ENCODE peak calls at places on chromosomes 7 and 10, in eight cellular contexts. V, E, I, H, Z, L, G and D are unnamed samples.

GRCh38 chr7:130154501-130155317 is 50.5 kb downstream of the TMEM209 start:
- DNase-seq in V (no peak), E (no peak), I (no peak), H (no peak), Z (no peak), L (no peak), G (no peak), D (no peak)

GRCh38 chr7:140542226-140542625 is 62.9 kb upstream of the MKRN1 start:
- DNase-seq in V (no peak), E (no peak), I (no peak), H (no peak), Z (peak), L (no peak), G (no peak), D (no peak)

GRCh38 chr10:132066812-132067211 is 1.1 kb downstream of the JAKMIP3 start:
- DNase-seq in V (no peak), E (no peak), I (no peak), H (no peak), Z (no peak), L (no peak), G (no peak), D (no peak)

GRCh38 chr7:139647812-139648616 is 124.5 kb downstream of the CLEC2L start:
- DNase-seq in V (no peak), E (no peak), I (no peak), H (no peak), Z (peak), L (no peak), G (no peak), D (no peak)

GRCh38 chr10:44857363-44858016 is 53.6 kb upstream of the TMEM72 start:
- DNase-seq in V (peak), E (peak), I (no peak), H (peak), Z (peak), L (peak), G (peak), D (no peak)

GRCh38 chr10:102596506-102596971 is 47.7 kb upstream of the TRIM8 start:
- DNase-seq in V (no peak), E (no peak), I (no peak), H (peak), Z (peak), L (peak), G (no peak), D (no peak)

GRCh38 chr7:22147113-22147512 is 201.4 kb upstream of the CDCA7L start:
- DNase-seq in V (no peak), E (no peak), I (no peak), H (no peak), Z (peak), L (no peak), G (no peak), D (no peak)

GRCh38 chr10:99850041-99850766 is 67.8 kb downstream of the ABCC2 start:
- DNase-seq in V (no peak), E (no peak), I (no peak), H (no peak), Z (peak), L (no peak), G (no peak), D (no peak)

GRCh38 chr7:72493850-72494661 is 81.9 kb upstream of the CALN1 start:
- DNase-seq in V (peak), E (peak), I (peak), H (peak), Z (peak), L (peak), G (peak), D (peak)